ENCODE peak calls at places on chromosomes 12 and 14, in five cellular contexts. B is left ventricle myocardium inferior, M is glutamatergic neuron, T is lower lobe of right lung, H is astrocyte of the cerebellum. Q is an unnamed sample.

GRCh38 chr12:98696036-98696646 is 51.1 kb downstream of the APAF1 start:
- DNase-seq in M (no peak), H (no peak), T (no peak), B (no peak), Q (no peak)

GRCh38 chr14:34012978-34013713 is 62.3 kb upstream of the EGLN3 start:
- DNase-seq in T (no peak), M (no peak), B (no peak), H (no peak), Q (no peak)

GRCh38 chr12:128339121-128339520 is 72.2 kb downstream of the TMEM132C start:
- DNase-seq in M (no peak), T (no peak), B (no peak), H (no peak), Q (no peak)

GRCh38 chr12:56593909-56594621 is 36.1 kb downstream of the BAZ2A start:
- DNase-seq in T (no peak), H (peak), M (peak), B (no peak), Q (peak)

GRCh38 chr12:130817804-130818203 is 21.2 kb downstream of the STX2 start:
- DNase-seq in H (no peak), B (no peak), M (no peak), T (no peak), Q (no peak)

GRCh38 chr12:2277492-2278153 is 224.8 kb downstream of the CACNA1C start:
- DNase-seq in T (no peak), M (no peak), H (no peak), B (no peak), Q (no peak)

GRCh38 chr14:102775855-102776760 is 1.1 kb upstream of the TRAF3 start:
- DNase-seq in T (no peak), B (no peak), H (peak), M (no peak), Q (no peak)

GRCh38 chr14:61467281-61467680 is 145.9 kb downstream of the PRKCH start:
- DNase-seq in H (no peak), B (no peak), M (no peak), T (no peak), Q (no peak)

GRCh38 chr14:92986254-92987147 is 63.6 kb downstream of the CHGA start:
- DNase-seq in H (peak), T (peak), B (no peak), M (no peak), Q (peak)

GRCh38 chr14:74574706-74575105 is 37.3 kb downstream of the LTBP2 start:
- DNase-seq in B (no peak), T (no peak), M (no peak), H (no peak), Q (no peak)

GRCh38 chr14:69093551-69094421 is 59.1 kb downstream of the DCAF5 start:
- DNase-seq in M (no peak), T (no peak), B (no peak), H (peak), Q (no peak)

GRCh38 chr14:59360923-59361794 is 104.0 kb downstream of the GPR135 start:
- DNase-seq in H (no peak), M (no peak), B (peak), T (peak), Q (no peak)

GRCh38 chr14:58138719-58139482 is 13.1 kb downstream of the ARMH4 start:
- DNase-seq in T (no peak), B (no peak), H (no peak), M (no peak), Q (no peak)

GRCh38 chr12:124426594-124427550 is 132.0 kb downstream of the RFLNA start:
- DNase-seq in H (no peak), B (no peak), T (no peak), M (peak), Q (no peak)

GRCh38 chr12:103645202-103645601 is 58.1 kb downstream of the STAB2 start:
- DNase-seq in H (no peak), M (no peak), T (no peak), B (no peak), Q (no peak)

GRCh38 chr14:80395031-80395430 is 183.7 kb upstream of the DIO2 start:
- DNase-seq in H (no peak), T (no peak), M (no peak), B (no peak), Q (no peak)

GRCh38 chr14:106268013-106268727 is 741.8 kb downstream of the TMEM121 start:
- DNase-seq in H (no peak), T (peak), M (no peak), B (no peak), Q (no peak)

GRCh38 chr12:104376650-104377506 is 73.3 kb downstream of the EID3 start:
- DNase-seq in M (no peak), T (no peak), H (no peak), B (no peak), Q (no peak)

GRCh38 chr14:104937161-104937560 is 12.5 kb downstream of the PLD4 start:
- DNase-seq in M (peak), H (no peak), T (no peak), B (no peak), Q (no peak)

GRCh38 chr14:77181603-77182437 is at the start of gene TMEM63C:
- DNase-seq in M (peak), B (no peak), H (no peak), T (no peak), Q (no peak)

GRCh38 chr12:77591959-77592358 is 238.7 kb upstream of the NAV3 start:
- DNase-seq in B (no peak), M (peak), T (no peak), H (no peak), Q (no peak)

GRCh38 chr14:58071341-58071740 is 80.7 kb downstream of the ARMH4 start:
- DNase-seq in B (no peak), M (no peak), H (no peak), T (no peak), Q (no peak)

GRCh38 chr14:94390372-94391086 is 2.1 kb upstream of the SERPINA1 start:
- DNase-seq in M (no peak), B (peak), H (no peak), T (peak), Q (no peak)

GRCh38 chr14:96016761-96017160 is 22.4 kb upstream of the C14orf132 start:
- DNase-seq in H (no peak), B (no peak), T (no peak), M (peak), Q (no peak)

GRCh38 chr12:6778212-6778570 is 5.9 kb downstream of the LAG3 start:
- DNase-seq in B (peak), M (peak), H (no peak), T (no peak), Q (no peak)

GRCh38 chr12:69766260-69766659 is 27.6 kb downstream of the RAB3IP start:
- DNase-seq in B (no peak), M (no peak), H (no peak), T (no peak), Q (no peak)

GRCh38 chr14:91356218-91356763 is 61.3 kb downstream of the CCDC88C start:
- DNase-seq in M (no peak), B (no peak), T (peak), H (no peak), Q (no peak)

GRCh38 chr14:65044596-65044959 is 57.7 kb downstream of the MAX start:
- DNase-seq in M (no peak), B (no peak), H (no peak), T (peak), Q (no peak)

GRCh38 chr12:46711756-46712155 is 114.0 kb downstream of the SLC38A4 start:
- DNase-seq in B (no peak), M (no peak), H (peak), T (no peak), Q (no peak)

GRCh38 chr14:91796622-91797347 is 64.9 kb upstream of the CATSPERB start:
- DNase-seq in H (peak), B (no peak), T (no peak), M (no peak), Q (no peak)

GRCh38 chr14:36028218-36028617 is 148.3 kb downstream of the PTCSC3 start:
- DNase-seq in H (no peak), M (no peak), B (no peak), T (no peak), Q (no peak)
- TF ChIP-seq CTCF in H (no peak), M (no peak), B (no peak), T (no peak), Q (peak)

DNA sequence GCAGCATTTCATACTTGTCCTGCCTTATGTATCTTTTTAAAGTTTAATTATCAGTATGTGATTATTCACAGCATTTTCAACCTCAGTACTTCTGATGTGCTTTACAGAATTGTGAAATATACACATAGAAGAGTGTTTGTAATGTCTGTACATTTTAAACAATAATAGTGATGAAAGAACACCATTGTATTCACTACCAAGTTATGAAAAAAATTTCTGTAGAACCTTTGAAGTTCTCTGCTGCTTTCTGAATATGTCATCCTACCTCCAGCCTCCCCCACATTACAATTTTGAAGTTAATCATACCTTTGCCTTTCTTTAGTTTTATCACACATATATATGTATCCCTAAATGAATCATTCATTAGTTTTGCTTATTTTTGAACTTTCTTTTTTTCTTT is 24.8 kb downstream of the FRMD6 start:
- DNase-seq in M (no peak), H (no peak), T (no peak), B (no peak), Q (no peak)
- TF ChIP-seq CTCF in M (no peak), H (no peak), T (no peak), B (no peak), Q (no peak)

GRCh38 chr14:56278383-56278782 is 160.2 kb downstream of the PELI2 start:
- DNase-seq in B (no peak), M (no peak), T (no peak), H (no peak), Q (no peak)

GRCh38 chr14:56284641-56285040 is 166.4 kb downstream of the PELI2 start:
- DNase-seq in T (no peak), M (no peak), B (no peak), H (no peak), Q (no peak)

GRCh38 chr14:56282179-56282578 is 164.0 kb downstream of the PELI2 start:
- DNase-seq in H (no peak), M (no peak), T (no peak), B (no peak), Q (no peak)

DNA sequence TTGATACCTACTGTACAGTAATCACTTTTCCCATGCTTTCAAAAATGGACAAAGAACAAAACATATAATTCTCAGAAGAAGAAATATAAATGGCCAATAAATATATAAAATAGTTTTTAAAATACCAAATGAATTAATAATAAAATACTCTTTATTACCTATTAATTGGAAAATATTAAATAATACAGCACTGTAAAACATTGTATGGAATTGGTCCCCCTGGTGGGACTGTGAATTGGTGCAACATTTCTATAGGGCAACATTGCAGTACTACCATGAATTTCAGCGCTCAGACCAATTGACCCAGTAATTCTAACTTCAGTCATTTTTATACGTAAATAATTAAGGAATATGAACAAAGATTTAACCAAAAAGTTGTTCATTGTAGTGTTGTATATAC is 162.6 kb downstream of the PELI2 start:
- DNase-seq in B (no peak), H (no peak), T (no peak), M (no peak), Q (no peak)
- TF ChIP-seq CTCF in B (no peak), H (peak), T (no peak), M (peak), Q (peak)

GRCh38 chr12:108514973-108515814 is at the start of gene FICD:
- DNase-seq in T (peak), M (peak), H (peak), B (peak), Q (peak)
- TF ChIP-seq CTCF in T (no peak), M (no peak), H (no peak), B (no peak), Q (no peak)

GRCh38 chr12:109255377-109255776 is 53.7 kb downstream of the FOXN4 start:
- DNase-seq in M (peak), H (no peak), T (no peak), B (no peak), Q (no peak)
- TF ChIP-seq CTCF in M (no peak), H (no peak), T (no peak), B (no peak), Q (no peak)

GRCh38 chr14:44505588-44505987 is 1.5 kb downstream of the FSCB start:
- DNase-seq in M (no peak), B (no peak), T (no peak), H (no peak), Q (no peak)
- TF ChIP-seq CTCF in M (no peak), B (no peak), T (no peak), H (no peak), Q (no peak)

GRCh38 chr12:131882804-131883520 is 11.5 kb upstream of the ULK1 start:
- DNase-seq in T (no peak), H (no peak), B (no peak), M (no peak), Q (no peak)
- TF ChIP-seq CTCF in T (no peak), H (no peak), B (no peak), M (no peak), Q (no peak)

GRCh38 chr14:35881280-35881679 is 55.1 kb downstream of the BRMS1L start:
- DNase-seq in M (no peak), H (no peak), B (no peak), T (no peak), Q (no peak)

GRCh38 chr14:35877276-35877675 is 51.1 kb downstream of the BRMS1L start:
- DNase-seq in H (no peak), T (no peak), B (no peak), M (no peak), Q (no peak)

GRCh38 chr14:35878272-35879140 is 52.4 kb downstream of the BRMS1L start:
- DNase-seq in B (no peak), H (peak), T (no peak), M (no peak), Q (peak)

GRCh38 chr14:35879141-35879648 is 53.1 kb downstream of the BRMS1L start:
- DNase-seq in B (no peak), H (no peak), T (no peak), M (no peak), Q (no peak)

DNA sequence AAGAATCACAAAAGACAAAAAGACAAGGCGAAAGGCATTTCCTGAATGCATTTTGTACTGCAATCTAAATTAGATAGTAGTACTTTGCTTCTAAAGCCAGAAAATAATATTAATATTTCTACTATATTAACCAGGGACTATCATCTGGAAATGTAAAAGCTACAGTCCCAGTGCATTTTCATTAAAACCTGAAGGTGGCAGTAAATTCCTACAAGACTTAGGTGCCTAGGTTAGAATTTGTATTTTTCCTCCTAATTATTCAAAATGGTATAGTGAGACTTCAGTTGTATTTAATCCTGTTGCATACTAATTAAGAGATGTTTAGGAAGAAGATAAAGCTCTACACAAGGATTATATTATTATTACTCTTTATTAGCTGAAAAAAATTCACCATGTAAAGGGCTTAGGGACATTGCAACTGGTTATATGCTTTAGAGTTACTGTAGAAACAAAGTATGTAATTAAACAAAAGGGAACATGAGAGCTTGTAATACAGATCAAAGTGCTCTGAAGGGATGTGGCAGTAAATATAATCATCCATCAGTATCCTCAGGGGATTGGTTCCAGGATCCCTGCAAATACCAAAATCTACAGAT is 53.6 kb downstream of the BRMS1L start:
- DNase-seq in H (no peak), B (no peak), M (no peak), T (no peak), Q (no peak)
- TF ChIP-seq CTCF in H (peak), B (peak), M (peak), T (peak), Q (peak)

DNA sequence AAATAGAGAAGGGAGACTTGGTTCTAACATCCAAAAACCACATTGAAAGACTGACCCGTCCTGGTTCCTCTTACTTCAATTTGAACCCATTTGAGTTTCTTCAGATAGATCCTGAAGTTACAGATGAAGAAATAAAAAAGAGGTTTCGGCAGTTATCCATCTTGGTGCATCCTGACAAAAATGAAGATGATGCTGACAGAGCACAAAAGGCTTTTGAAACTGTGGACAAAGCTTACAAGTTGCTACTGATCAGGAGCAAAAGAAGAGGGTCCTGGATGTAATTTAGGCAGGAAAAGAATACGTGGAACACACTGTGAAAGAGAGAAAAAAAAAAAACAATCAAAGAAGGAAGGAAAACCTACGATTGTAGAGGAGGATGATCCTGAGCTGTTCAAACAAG is 25.4 kb upstream of the NFKBIA start:
- DNase-seq in H (no peak), T (no peak), B (no peak), M (no peak), Q (no peak)
- TF ChIP-seq CTCF in H (no peak), T (no peak), B (no peak), M (no peak), Q (no peak)

Q was measured in HFF-Myc.